ENCODE peak calls at places on chromosomes 4 and X, in seven cellular contexts. One of them, this sample, is unnamed.

GRCh38 chr4:28373601-28374000 is 1513.0 kb downstream of the STIM2 start:
- DNase-seq in K562: no peak
- DNase-seq in HCT116: no peak
- DNase-seq in H1: no peak
- DNase-seq in GM12878: no peak
- DNase-seq in HepG2: no peak
- DNase-seq in SK-N-SH: no peak
- DNase-seq in this sample: no peak

GRCh38 chr4:74105656-74106275 is 6.8 kb upstream of the CXCL2 start:
- DNase-seq in HCT116: no peak
- DNase-seq in SK-N-SH: no peak
- DNase-seq in H1: no peak
- DNase-seq in GM12878: no peak
- DNase-seq in HepG2: no peak
- DNase-seq in K562: no peak
- DNase-seq in this sample: no peak

GRCh38 chr4:121696641-121697461 is at the start of gene ANXA5:
- DNase-seq in GM12878: no peak
- DNase-seq in HCT116: peak; percentile 59
- DNase-seq in K562: peak; percentile 91
- DNase-seq in HepG2: peak; percentile 63
- DNase-seq in SK-N-SH: peak; percentile 93
- DNase-seq in H1: no peak
- DNase-seq in this sample: peak; percentile 90

GRCh38 chr4:105520819-105521790 is 31.3 kb upstream of the ARHGEF38 start:
- DNase-seq in HCT116: peak; percentile 32
- DNase-seq in SK-N-SH: peak; percentile 69
- DNase-seq in GM12878: peak; percentile 15
- DNase-seq in H1: no peak
- DNase-seq in K562: peak; percentile 26
- DNase-seq in HepG2: peak; percentile 35
- DNase-seq in this sample: no peak

GRCh38 chr4:41693629-41694028 is 54.9 kb downstream of the PHOX2B start:
- DNase-seq in GM12878: no peak
- DNase-seq in H1: no peak
- DNase-seq in HepG2: peak; percentile 16
- DNase-seq in SK-N-SH: peak; percentile 27
- DNase-seq in K562: no peak
- DNase-seq in HCT116: no peak
- DNase-seq in this sample: peak; percentile 2

GRCh38 chr4:54152846-54153600 is 53.1 kb downstream of the GSX2 start:
- DNase-seq in H1: no peak
- DNase-seq in HCT116: no peak
- DNase-seq in HepG2: no peak
- DNase-seq in K562: no peak
- DNase-seq in SK-N-SH: no peak
- DNase-seq in GM12878: no peak
- DNase-seq in this sample: no peak

GRCh38 chrX:136185409-136186022 is 38.2 kb downstream of the FHL1 start:
- DNase-seq in HCT116: peak; percentile 2
- DNase-seq in H1: no peak
- DNase-seq in SK-N-SH: no peak
- DNase-seq in GM12878: no peak
- DNase-seq in HepG2: no peak
- DNase-seq in K562: no peak
- DNase-seq in this sample: no peak

GRCh38 chr4:38782452-38783108 is at the start of gene TLR10:
- DNase-seq in H1: no peak
- DNase-seq in SK-N-SH: peak; percentile 53
- DNase-seq in GM12878: peak; percentile 82
- DNase-seq in K562: peak; percentile 40
- DNase-seq in HCT116: peak; percentile 34
- DNase-seq in HepG2: peak; percentile 20
- DNase-seq in this sample: peak; percentile 9

GRCh38 chrX:41507899-41508298 is 60.8 kb downstream of the NYX start:
- DNase-seq in H1: no peak
- DNase-seq in HepG2: no peak
- DNase-seq in HCT116: no peak
- DNase-seq in GM12878: no peak
- DNase-seq in SK-N-SH: no peak
- DNase-seq in K562: no peak
- DNase-seq in this sample: no peak

GRCh38 chrX:133722756-133723155 is 262.6 kb downstream of the GPC3 start:
- DNase-seq in SK-N-SH: no peak
- DNase-seq in K562: no peak
- DNase-seq in HepG2: no peak
- DNase-seq in GM12878: no peak
- DNase-seq in H1: no peak
- DNase-seq in HCT116: no peak
- DNase-seq in this sample: no peak

GRCh38 chr4:139511320-139511719 is 44.7 kb downstream of the SETD7 start:
- DNase-seq in SK-N-SH: no peak
- DNase-seq in HCT116: no peak
- DNase-seq in GM12878: no peak
- DNase-seq in H1: no peak
- DNase-seq in HepG2: no peak
- DNase-seq in K562: no peak
- DNase-seq in this sample: no peak

GRCh38 chr4:76306882-76307669 is 543 bp downstream of the STBD1 start:
- DNase-seq in HepG2: peak; percentile 19
- DNase-seq in K562: no peak
- DNase-seq in SK-N-SH: peak; percentile 77
- DNase-seq in HCT116: no peak
- DNase-seq in H1: peak; percentile 44
- DNase-seq in GM12878: no peak
- DNase-seq in this sample: peak; percentile 56

GRCh38 chr4:2843909-2844584 is 403 bp downstream of the ADD1 start:
- DNase-seq in HepG2: no peak
- DNase-seq in SK-N-SH: peak; percentile 79
- DNase-seq in H1: no peak
- DNase-seq in K562: no peak
- DNase-seq in HCT116: no peak
- DNase-seq in GM12878: no peak
- DNase-seq in this sample: peak; percentile 18

GRCh38 chr4:3249681-3250437 is 900 bp downstream of the MSANTD1 start:
- DNase-seq in GM12878: no peak
- DNase-seq in HepG2: no peak
- DNase-seq in K562: no peak
- DNase-seq in SK-N-SH: no peak
- DNase-seq in H1: no peak
- DNase-seq in HCT116: no peak
- DNase-seq in this sample: no peak

GRCh38 chr4:95129708-95130343 is 372.1 kb downstream of the BMPR1B start:
- DNase-seq in HepG2: no peak
- DNase-seq in GM12878: no peak
- DNase-seq in HCT116: peak; percentile 73
- DNase-seq in K562: no peak
- DNase-seq in SK-N-SH: no peak
- DNase-seq in H1: no peak
- DNase-seq in this sample: no peak

GRCh38 chr4:168632246-168632832 is 135.5 kb downstream of the PALLD start:
- DNase-seq in SK-N-SH: no peak
- DNase-seq in GM12878: no peak
- DNase-seq in H1: no peak
- DNase-seq in HepG2: no peak
- DNase-seq in K562: no peak
- DNase-seq in HCT116: no peak
- DNase-seq in this sample: no peak

GRCh38 chr4:148118179-148118578 is 324.0 kb downstream of the NR3C2 start:
- DNase-seq in SK-N-SH: no peak
- DNase-seq in K562: no peak
- DNase-seq in HCT116: no peak
- DNase-seq in HepG2: no peak
- DNase-seq in GM12878: no peak
- DNase-seq in H1: no peak
- DNase-seq in this sample: no peak

GRCh38 chr4:13920901-13921300 is 293.4 kb upstream of the BOD1L1 start:
- DNase-seq in HepG2: peak; percentile 16
- DNase-seq in SK-N-SH: no peak
- DNase-seq in GM12878: no peak
- DNase-seq in K562: no peak
- DNase-seq in HCT116: no peak
- DNase-seq in H1: peak; percentile 54
- DNase-seq in this sample: no peak

GRCh38 chr4:105765690-105766407 is 57.3 kb downstream of the GSTCD start:
- DNase-seq in HepG2: peak; percentile 8
- DNase-seq in H1: peak; percentile 3
- DNase-seq in GM12878: no peak
- DNase-seq in SK-N-SH: no peak
- DNase-seq in K562: no peak
- DNase-seq in HCT116: peak; percentile 63
- DNase-seq in this sample: no peak

GRCh38 chr4:55931833-55932232 is 16.9 kb upstream of the CEP135 start:
- DNase-seq in H1: no peak
- DNase-seq in HCT116: no peak
- DNase-seq in SK-N-SH: no peak
- DNase-seq in GM12878: no peak
- DNase-seq in K562: no peak
- DNase-seq in HepG2: no peak
- DNase-seq in this sample: no peak

GRCh38 chrX:40167240-40168182 is 69.8 kb upstream of the BCOR start:
- DNase-seq in K562: no peak
- DNase-seq in SK-N-SH: no peak
- DNase-seq in H1: no peak
- DNase-seq in HCT116: no peak
- DNase-seq in HepG2: no peak
- DNase-seq in GM12878: no peak
- DNase-seq in this sample: no peak

GRCh38 chrX:40171513-40172168 is 73.9 kb upstream of the BCOR start:
- DNase-seq in HepG2: no peak
- DNase-seq in GM12878: no peak
- DNase-seq in SK-N-SH: no peak
- DNase-seq in HCT116: no peak
- DNase-seq in K562: no peak
- DNase-seq in H1: no peak
- DNase-seq in this sample: peak; percentile 31

GRCh38 chrX:40170830-40171512 is 73.2 kb upstream of the BCOR start:
- DNase-seq in GM12878: no peak
- DNase-seq in SK-N-SH: no peak
- DNase-seq in H1: no peak
- DNase-seq in HCT116: no peak
- DNase-seq in K562: no peak
- DNase-seq in HepG2: no peak
- DNase-seq in this sample: no peak

GRCh38 chrX:40168183-40169015 is 70.6 kb upstream of the BCOR start:
- DNase-seq in K562: no peak
- DNase-seq in HCT116: no peak
- DNase-seq in GM12878: no peak
- DNase-seq in H1: no peak
- DNase-seq in SK-N-SH: no peak
- DNase-seq in HepG2: no peak
- DNase-seq in this sample: no peak

DNA sequence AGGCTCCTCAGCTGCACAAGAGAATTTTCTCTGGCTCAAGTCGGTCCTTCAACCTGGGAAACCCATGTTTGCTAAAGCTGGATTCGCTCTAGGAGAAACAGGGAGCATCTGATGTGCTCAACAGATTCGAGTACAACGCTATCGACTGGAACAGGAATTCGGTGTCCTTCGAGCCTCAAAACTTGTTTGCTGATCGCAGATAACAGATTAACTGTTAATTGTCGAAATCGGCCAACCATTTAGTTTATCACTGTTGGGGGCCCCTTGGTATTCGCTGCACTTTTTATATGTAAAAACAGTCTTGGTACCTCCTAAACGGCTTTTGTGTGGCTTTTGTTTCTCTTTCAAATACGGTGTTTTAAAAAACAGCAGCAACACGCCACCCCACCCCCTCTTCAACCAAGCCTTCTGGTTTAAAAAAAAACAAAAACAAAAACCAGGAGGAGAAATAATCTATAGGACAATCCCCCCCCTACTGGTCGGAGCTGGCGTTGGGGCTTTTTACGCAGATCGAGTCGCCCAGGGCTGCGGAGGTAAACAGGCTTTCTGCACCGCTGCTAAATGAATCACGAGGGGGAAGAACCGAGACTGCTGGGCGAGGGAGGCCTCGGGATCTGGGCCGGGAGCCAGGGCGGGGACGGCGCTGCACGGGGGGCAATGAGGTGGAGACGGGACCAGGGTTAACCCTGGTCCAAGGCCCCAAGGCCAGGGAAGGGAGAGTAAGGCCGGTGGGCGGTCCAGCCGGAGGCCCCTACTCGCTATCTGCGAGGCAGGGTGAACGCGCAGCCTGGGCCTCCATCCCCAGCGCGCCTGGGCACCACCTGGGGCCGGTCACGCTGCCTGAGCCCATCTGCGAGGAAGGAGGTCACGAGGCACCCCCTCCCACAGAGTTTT is 71.7 kb upstream of the BCOR start:
- DNase-seq in HCT116: peak; percentile 78
- DNase-seq in K562: peak; percentile 62
- DNase-seq in SK-N-SH: peak; percentile 83
- DNase-seq in HepG2: peak; percentile 70
- DNase-seq in H1: peak; percentile 75
- DNase-seq in GM12878: no peak
- DNase-seq in this sample: peak; percentile 62
- TF ChIP-seq JUND in HCT116: no peak
- TF ChIP-seq JUND in K562: peak; percentile 58
- TF ChIP-seq JUND in SK-N-SH: no peak
- TF ChIP-seq JUND in HepG2: no peak
- TF ChIP-seq JUND in H1: no peak
- TF ChIP-seq JUND in GM12878: no peak
- TF ChIP-seq JUND in this sample: no peak

GRCh38 chrX:3550160-3550765 is 163.2 kb downstream of the PRKX start:
- DNase-seq in HepG2: no peak
- DNase-seq in K562: peak; percentile 7
- DNase-seq in H1: no peak
- DNase-seq in GM12878: no peak
- DNase-seq in HCT116: no peak
- DNase-seq in SK-N-SH: no peak
- DNase-seq in this sample: peak; percentile 64
- TF ChIP-seq JUND in HepG2: no peak
- TF ChIP-seq JUND in K562: no peak
- TF ChIP-seq JUND in H1: no peak
- TF ChIP-seq JUND in GM12878: no peak
- TF ChIP-seq JUND in HCT116: no peak
- TF ChIP-seq JUND in SK-N-SH: no peak
- TF ChIP-seq JUND in this sample: no peak

GRCh38 chrX:110042521-110042920 is 39.6 kb downstream of the TMEM164 start:
- DNase-seq in HepG2: no peak
- DNase-seq in SK-N-SH: no peak
- DNase-seq in GM12878: no peak
- DNase-seq in K562: no peak
- DNase-seq in HCT116: no peak
- DNase-seq in H1: no peak
- DNase-seq in this sample: no peak
- TF ChIP-seq JUND in HepG2: no peak
- TF ChIP-seq JUND in SK-N-SH: no peak
- TF ChIP-seq JUND in GM12878: no peak
- TF ChIP-seq JUND in K562: no peak
- TF ChIP-seq JUND in HCT116: no peak
- TF ChIP-seq JUND in H1: no peak
- TF ChIP-seq JUND in this sample: no peak

DNA sequence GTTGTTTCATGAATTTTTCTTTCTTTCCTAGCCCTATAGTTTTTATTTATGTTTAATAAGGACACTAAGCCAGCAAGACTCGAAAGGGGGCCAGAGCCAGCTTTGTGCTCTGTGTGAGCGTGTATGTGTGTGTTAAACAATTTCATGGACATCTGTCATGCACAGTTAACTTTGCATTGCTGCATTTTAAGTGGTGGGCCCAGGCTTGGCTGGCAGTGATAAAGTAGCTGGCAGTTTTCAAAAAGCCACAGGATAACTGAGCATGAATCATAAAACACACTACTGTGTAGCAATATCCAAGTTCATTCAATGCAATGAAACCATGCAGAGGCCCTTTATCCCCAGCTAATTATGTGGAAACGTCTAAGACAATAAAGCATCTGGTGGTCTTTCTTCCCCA is 133.0 kb downstream of the NKX6-1 start:
- DNase-seq in H1: no peak
- DNase-seq in K562: no peak
- DNase-seq in GM12878: no peak
- DNase-seq in SK-N-SH: no peak
- DNase-seq in HCT116: no peak
- DNase-seq in HepG2: no peak
- DNase-seq in this sample: no peak
- TF ChIP-seq JUND in H1: no peak
- TF ChIP-seq JUND in K562: no peak
- TF ChIP-seq JUND in GM12878: no peak
- TF ChIP-seq JUND in SK-N-SH: no peak
- TF ChIP-seq JUND in HCT116: no peak
- TF ChIP-seq JUND in HepG2: no peak
- TF ChIP-seq JUND in this sample: no peak